ENCODE peak calls at places on chromosomes 13 and 19, in five cellular contexts. One of them, this sample, is unnamed.

GRCh38 chr19:8457209-8457608 is 12.4 kb downstream of the HNRNPM start:
- DNase-seq in BJ: no peak
- DNase-seq in MM.1S: no peak
- DNase-seq in mesenchymal stem cell: no peak
- DNase-seq in AG08395: no peak
- DNase-seq in this sample: no peak

GRCh38 chr19:14407889-14408640 is 11.1 kb downstream of the DDX39A start:
- DNase-seq in BJ: no peak
- DNase-seq in MM.1S: no peak
- DNase-seq in mesenchymal stem cell: no peak
- DNase-seq in AG08395: no peak
- DNase-seq in this sample: no peak

GRCh38 chr19:39417463-39418181 is 5.2 kb downstream of the PLEKHG2 start:
- DNase-seq in BJ: no peak
- DNase-seq in MM.1S: no peak
- DNase-seq in mesenchymal stem cell: no peak
- DNase-seq in AG08395: no peak
- DNase-seq in this sample: no peak

GRCh38 chr19:3604987-3605343 is 1.7 kb downstream of the TBXA2R start:
- DNase-seq in BJ: no peak
- DNase-seq in MM.1S: no peak
- DNase-seq in mesenchymal stem cell: no peak
- DNase-seq in AG08395: no peak
- DNase-seq in this sample: no peak

GRCh38 chr19:611506-611869 is 21.8 kb downstream of the HCN2 start:
- DNase-seq in BJ: peak
- DNase-seq in MM.1S: no peak
- DNase-seq in mesenchymal stem cell: peak
- DNase-seq in AG08395: peak
- DNase-seq in this sample: no peak

GRCh38 chr13:110949628-110950027 is 34.8 kb upstream of the ANKRD10 start:
- DNase-seq in BJ: no peak
- DNase-seq in MM.1S: no peak
- DNase-seq in mesenchymal stem cell: no peak
- DNase-seq in AG08395: no peak
- DNase-seq in this sample: no peak

GRCh38 chr13:24264976-24265375 is 44.4 kb upstream of the C1QTNF9 start:
- DNase-seq in BJ: no peak
- DNase-seq in MM.1S: peak
- DNase-seq in mesenchymal stem cell: no peak
- DNase-seq in AG08395: no peak
- DNase-seq in this sample: no peak

GRCh38 chr19:11251650-11252314 is 10.5 kb downstream of the DOCK6 start:
- DNase-seq in BJ: no peak
- DNase-seq in MM.1S: no peak
- DNase-seq in mesenchymal stem cell: no peak
- DNase-seq in AG08395: no peak
- DNase-seq in this sample: no peak

GRCh38 chr13:30739646-30740642 is 4.6 kb downstream of the ALOX5AP start:
- DNase-seq in BJ: no peak
- DNase-seq in MM.1S: no peak
- DNase-seq in mesenchymal stem cell: peak
- DNase-seq in AG08395: peak
- DNase-seq in this sample: peak

GRCh38 chr19:14366529-14366928 is 14.7 kb upstream of the ADGRE5 start:
- DNase-seq in BJ: no peak
- DNase-seq in MM.1S: peak
- DNase-seq in mesenchymal stem cell: peak
- DNase-seq in AG08395: peak
- DNase-seq in this sample: peak

GRCh38 chr19:3655402-3656072 is 28.9 kb upstream of the CACTIN start:
- DNase-seq in BJ: peak
- DNase-seq in MM.1S: no peak
- DNase-seq in mesenchymal stem cell: peak
- DNase-seq in AG08395: peak
- DNase-seq in this sample: peak

GRCh38 chr13:91058066-91058465 is 289.4 kb upstream of the MIR17HG start:
- DNase-seq in BJ: no peak
- DNase-seq in MM.1S: peak
- DNase-seq in mesenchymal stem cell: peak
- DNase-seq in AG08395: no peak
- DNase-seq in this sample: no peak

GRCh38 chr13:38223093-38223492 is 126.6 kb upstream of the UFM1 start:
- DNase-seq in BJ: no peak
- DNase-seq in MM.1S: no peak
- DNase-seq in mesenchymal stem cell: peak
- DNase-seq in AG08395: peak
- DNase-seq in this sample: peak

GRCh38 chr19:6059996-6060599 is 50.2 kb downstream of the RFX2 start:
- DNase-seq in BJ: no peak
- DNase-seq in MM.1S: no peak
- DNase-seq in mesenchymal stem cell: no peak
- DNase-seq in AG08395: no peak
- DNase-seq in this sample: no peak

GRCh38 chr19:41999071-41999877 is 5.2 kb upstream of the ATP1A3 start:
- DNase-seq in BJ: no peak
- DNase-seq in MM.1S: peak
- DNase-seq in mesenchymal stem cell: no peak
- DNase-seq in AG08395: no peak
- DNase-seq in this sample: no peak

GRCh38 chr19:17687141-17687856 is 855 bp downstream of the UNC13A start:
- DNase-seq in BJ: no peak
- DNase-seq in MM.1S: no peak
- DNase-seq in mesenchymal stem cell: no peak
- DNase-seq in AG08395: no peak
- DNase-seq in this sample: no peak

GRCh38 chr19:18349524-18350128 is 9.2 kb downstream of the PGPEP1 start:
- DNase-seq in BJ: no peak
- DNase-seq in MM.1S: no peak
- DNase-seq in mesenchymal stem cell: peak
- DNase-seq in AG08395: peak
- DNase-seq in this sample: peak

GRCh38 chr13:29593605-29594297 is 1.7 kb downstream of the SLC7A1 start:
- DNase-seq in BJ: no peak
- DNase-seq in MM.1S: no peak
- DNase-seq in mesenchymal stem cell: no peak
- DNase-seq in AG08395: no peak
- DNase-seq in this sample: no peak

GRCh38 chr19:29211562-29212416 is 1.2 kb downstream of the UQCRFS1 start:
- DNase-seq in BJ: no peak
- DNase-seq in MM.1S: no peak
- DNase-seq in mesenchymal stem cell: peak
- DNase-seq in AG08395: peak
- DNase-seq in this sample: no peak

GRCh38 chr13:20525144-20525600 is 485 bp downstream of the CRYL1 start:
- DNase-seq in BJ: no peak
- DNase-seq in MM.1S: peak
- DNase-seq in mesenchymal stem cell: peak
- DNase-seq in AG08395: no peak
- DNase-seq in this sample: peak

GRCh38 chr13:24279706-24280105 is 29.7 kb upstream of the C1QTNF9 start:
- DNase-seq in BJ: no peak
- DNase-seq in MM.1S: no peak
- DNase-seq in mesenchymal stem cell: peak
- DNase-seq in AG08395: no peak
- DNase-seq in this sample: no peak

GRCh38 chr19:46478356-46478986 is 7.1 kb upstream of the PNMA8A start:
- DNase-seq in BJ: no peak
- DNase-seq in MM.1S: no peak
- DNase-seq in mesenchymal stem cell: peak
- DNase-seq in AG08395: peak
- DNase-seq in this sample: no peak

GRCh38 chr19:30105723-30106122 is 163.7 kb downstream of the URI1 start:
- DNase-seq in BJ: no peak
- DNase-seq in MM.1S: no peak
- DNase-seq in mesenchymal stem cell: no peak
- DNase-seq in AG08395: no peak
- DNase-seq in this sample: no peak

GRCh38 chr13:109569938-109570711 is 216.3 kb downstream of the IRS2 start:
- DNase-seq in BJ: no peak
- DNase-seq in MM.1S: peak
- DNase-seq in mesenchymal stem cell: no peak
- DNase-seq in AG08395: no peak
- DNase-seq in this sample: no peak

GRCh38 chr19:3642987-3643386 is 16.4 kb upstream of the CACTIN start:
- DNase-seq in BJ: no peak
- DNase-seq in MM.1S: no peak
- DNase-seq in mesenchymal stem cell: peak
- DNase-seq in AG08395: no peak
- DNase-seq in this sample: peak

GRCh38 chr19:47124937-47125668 is 5.5 kb upstream of the SAE1 start:
- DNase-seq in BJ: no peak
- DNase-seq in MM.1S: peak
- DNase-seq in mesenchymal stem cell: peak
- DNase-seq in AG08395: peak
- DNase-seq in this sample: peak

GRCh38 chr19:14089662-14090508 is 666 bp downstream of the SAMD1 start:
- DNase-seq in BJ: no peak
- DNase-seq in MM.1S: peak
- DNase-seq in mesenchymal stem cell: peak
- DNase-seq in AG08395: peak
- DNase-seq in this sample: peak

GRCh38 chr13:109145631-109146030 is 516.2 kb downstream of the MYO16 start:
- DNase-seq in BJ: no peak
- DNase-seq in MM.1S: peak
- DNase-seq in mesenchymal stem cell: peak
- DNase-seq in AG08395: peak
- DNase-seq in this sample: peak

GRCh38 chr19:55703790-55704215 is 28.8 kb downstream of the EPN1 start:
- DNase-seq in BJ: no peak
- DNase-seq in MM.1S: no peak
- DNase-seq in mesenchymal stem cell: no peak
- DNase-seq in AG08395: peak
- DNase-seq in this sample: peak

GRCh38 chr19:13013649-13014048 is 18.4 kb downstream of the NFIX start:
- DNase-seq in BJ: no peak
- DNase-seq in MM.1S: no peak
- DNase-seq in mesenchymal stem cell: no peak
- DNase-seq in AG08395: no peak
- DNase-seq in this sample: no peak

GRCh38 chr19:28705008-28705407 is 507.9 kb downstream of the UQCRFS1 start:
- DNase-seq in BJ: no peak
- DNase-seq in MM.1S: no peak
- DNase-seq in mesenchymal stem cell: peak
- DNase-seq in AG08395: peak
- DNase-seq in this sample: no peak

GRCh38 chr13:44899967-44900366 is 89.3 kb downstream of the NUFIP1 start:
- DNase-seq in BJ: no peak
- DNase-seq in MM.1S: no peak
- DNase-seq in mesenchymal stem cell: no peak
- DNase-seq in AG08395: no peak
- DNase-seq in this sample: no peak

GRCh38 chr19:35409191-35409590 is 38.3 kb downstream of the GPR42 start:
- DNase-seq in BJ: no peak
- DNase-seq in MM.1S: no peak
- DNase-seq in mesenchymal stem cell: no peak
- DNase-seq in AG08395: no peak
- DNase-seq in this sample: no peak

GRCh38 chr13:20704459-20705069 is 1.1 kb downstream of the IL17D start:
- DNase-seq in BJ: no peak
- DNase-seq in MM.1S: no peak
- DNase-seq in mesenchymal stem cell: no peak
- DNase-seq in AG08395: no peak
- DNase-seq in this sample: no peak

GRCh38 chr13:35953537-35954206 is 177.5 kb downstream of the DCLK1 start:
- DNase-seq in BJ: peak
- DNase-seq in MM.1S: peak
- DNase-seq in mesenchymal stem cell: peak
- DNase-seq in AG08395: peak
- DNase-seq in this sample: peak

GRCh38 chr19:18110833-18111232 is 13.3 kb downstream of the MAST3 start:
- DNase-seq in BJ: no peak
- DNase-seq in MM.1S: no peak
- DNase-seq in mesenchymal stem cell: no peak
- DNase-seq in AG08395: no peak
- DNase-seq in this sample: no peak

GRCh38 chr19:46221981-46222610 is 7.4 kb upstream of the IGFL1 start:
- DNase-seq in BJ: no peak
- DNase-seq in MM.1S: no peak
- DNase-seq in mesenchymal stem cell: peak
- DNase-seq in AG08395: peak
- DNase-seq in this sample: no peak

GRCh38 chr13:66530686-66531085 is 699.5 kb downstream of the PCDH9 start:
- DNase-seq in BJ: no peak
- DNase-seq in MM.1S: no peak
- DNase-seq in mesenchymal stem cell: no peak
- DNase-seq in AG08395: no peak
- DNase-seq in this sample: no peak

GRCh38 chr19:48501446-48501960 is 10.1 kb downstream of the LMTK3 start:
- DNase-seq in BJ: no peak
- DNase-seq in MM.1S: peak
- DNase-seq in mesenchymal stem cell: no peak
- DNase-seq in AG08395: no peak
- DNase-seq in this sample: no peak

This sample was measured in endothelial cell of umbilical vein.